ENCODE peak calls at places on chromosomes 13 and 19, in seven cellular contexts. One of them, this sample, is unnamed.

GRCh38 chr19:39325778-39326680 is 5.4 kb upstream of the LRFN1 start:
- DNase-seq in Calu3: no peak
- DNase-seq in adrenal gland: no peak
- DNase-seq in WTC11: peak; percentile 45
- DNase-seq in nephron progenitor cell: no peak
- DNase-seq in GM13976: no peak
- DNase-seq in tibial artery: no peak
- DNase-seq in this sample: no peak

GRCh38 chr13:39417131-39417530 is 185.9 kb downstream of the LHFPL6 start:
- DNase-seq in WTC11: peak; percentile 45
- DNase-seq in GM13976: no peak
- DNase-seq in nephron progenitor cell: peak; percentile 28
- DNase-seq in Calu3: no peak
- DNase-seq in adrenal gland: no peak
- DNase-seq in tibial artery: no peak
- DNase-seq in this sample: no peak

GRCh38 chr19:45766293-45766918 is 2.6 kb downstream of the SIX5 start:
- DNase-seq in tibial artery: no peak
- DNase-seq in nephron progenitor cell: no peak
- DNase-seq in GM13976: no peak
- DNase-seq in WTC11: no peak
- DNase-seq in Calu3: no peak
- DNase-seq in adrenal gland: no peak
- DNase-seq in this sample: no peak

GRCh38 chr19:47232422-47233211 is 1.6 kb upstream of the BBC3 start:
- DNase-seq in WTC11: no peak
- DNase-seq in Calu3: peak; percentile 63
- DNase-seq in tibial artery: no peak
- DNase-seq in adrenal gland: peak; percentile 62
- DNase-seq in nephron progenitor cell: no peak
- DNase-seq in GM13976: peak; percentile 31
- DNase-seq in this sample: peak; percentile 48

GRCh38 chr13:37526710-37527446 is 71.7 kb downstream of the POSTN start:
- DNase-seq in nephron progenitor cell: no peak
- DNase-seq in Calu3: no peak
- DNase-seq in tibial artery: no peak
- DNase-seq in adrenal gland: no peak
- DNase-seq in WTC11: no peak
- DNase-seq in GM13976: no peak
- DNase-seq in this sample: no peak

GRCh38 chr19:33350538-33351309 is 22.8 kb upstream of the CEBPG start:
- DNase-seq in tibial artery: peak; percentile 67
- DNase-seq in WTC11: no peak
- DNase-seq in nephron progenitor cell: no peak
- DNase-seq in GM13976: no peak
- DNase-seq in adrenal gland: no peak
- DNase-seq in Calu3: no peak
- DNase-seq in this sample: no peak

GRCh38 chr13:21061077-21061945 is at the start of gene LATS2:
- DNase-seq in Calu3: peak; percentile 95
- DNase-seq in nephron progenitor cell: peak; percentile 98
- DNase-seq in GM13976: peak; percentile 91
- DNase-seq in tibial artery: peak; percentile 97
- DNase-seq in WTC11: peak; percentile 98
- DNase-seq in adrenal gland: peak; percentile 98
- DNase-seq in this sample: peak; percentile 94

GRCh38 chr19:19575411-19575810 is 37.3 kb downstream of the CILP2 start:
- DNase-seq in WTC11: no peak
- DNase-seq in adrenal gland: no peak
- DNase-seq in GM13976: no peak
- DNase-seq in Calu3: no peak
- DNase-seq in nephron progenitor cell: no peak
- DNase-seq in tibial artery: no peak
- DNase-seq in this sample: no peak

GRCh38 chr13:65783383-65783782 is 1446.8 kb downstream of the PCDH9 start:
- DNase-seq in Calu3: no peak
- DNase-seq in nephron progenitor cell: no peak
- DNase-seq in tibial artery: peak; percentile 18
- DNase-seq in adrenal gland: no peak
- DNase-seq in WTC11: no peak
- DNase-seq in GM13976: no peak
- DNase-seq in this sample: no peak

GRCh38 chr19:6092329-6093286 is 17.7 kb downstream of the RFX2 start:
- DNase-seq in WTC11: peak; percentile 68
- DNase-seq in GM13976: no peak
- DNase-seq in nephron progenitor cell: peak; percentile 78
- DNase-seq in tibial artery: peak; percentile 90
- DNase-seq in adrenal gland: peak; percentile 96
- DNase-seq in Calu3: peak; percentile 81
- DNase-seq in this sample: no peak

GRCh38 chr19:38657633-38658222 is 10.3 kb downstream of the ACTN4 start:
- DNase-seq in tibial artery: no peak
- DNase-seq in WTC11: no peak
- DNase-seq in Calu3: peak; percentile 79
- DNase-seq in GM13976: no peak
- DNase-seq in adrenal gland: no peak
- DNase-seq in nephron progenitor cell: no peak
- DNase-seq in this sample: no peak

GRCh38 chr13:78609464-78610205 is 6.3 kb upstream of the POU4F1 start:
- DNase-seq in WTC11: peak; percentile 53
- DNase-seq in GM13976: no peak
- DNase-seq in Calu3: no peak
- DNase-seq in nephron progenitor cell: no peak
- DNase-seq in adrenal gland: no peak
- DNase-seq in tibial artery: no peak
- DNase-seq in this sample: no peak

GRCh38 chr13:98279473-98280175 is 102.6 kb upstream of the RNF113B start:
- DNase-seq in adrenal gland: no peak
- DNase-seq in tibial artery: no peak
- DNase-seq in nephron progenitor cell: peak; percentile 62
- DNase-seq in WTC11: no peak
- DNase-seq in GM13976: no peak
- DNase-seq in Calu3: no peak
- DNase-seq in this sample: no peak

GRCh38 chr13:107079423-107080099 is 511.6 kb upstream of the ARGLU1 start:
- DNase-seq in tibial artery: no peak
- DNase-seq in adrenal gland: no peak
- DNase-seq in WTC11: no peak
- DNase-seq in nephron progenitor cell: no peak
- DNase-seq in GM13976: no peak
- DNase-seq in Calu3: no peak
- DNase-seq in this sample: no peak

GRCh38 chr19:44745386-44745831 is 3.1 kb upstream of the BCL3 start:
- DNase-seq in tibial artery: peak; percentile 78
- DNase-seq in WTC11: peak; percentile 41
- DNase-seq in adrenal gland: peak; percentile 78
- DNase-seq in GM13976: no peak
- DNase-seq in nephron progenitor cell: no peak
- DNase-seq in Calu3: peak; percentile 52
- DNase-seq in this sample: no peak

GRCh38 chr13:106446011-106446410 is 89.5 kb downstream of the EFNB2 start:
- DNase-seq in nephron progenitor cell: peak; percentile 18
- DNase-seq in tibial artery: no peak
- DNase-seq in GM13976: no peak
- DNase-seq in Calu3: no peak
- DNase-seq in adrenal gland: no peak
- DNase-seq in WTC11: no peak
- DNase-seq in this sample: no peak

GRCh38 chr13:106612688-106613087 is 44.8 kb upstream of the ARGLU1 start:
- DNase-seq in GM13976: no peak
- DNase-seq in nephron progenitor cell: no peak
- DNase-seq in tibial artery: peak; percentile 82
- DNase-seq in WTC11: no peak
- DNase-seq in adrenal gland: peak; percentile 96
- DNase-seq in Calu3: no peak
- DNase-seq in this sample: no peak

GRCh38 chr19:5926641-5927438 is 12.8 kb downstream of the CAPS start:
- DNase-seq in Calu3: no peak
- DNase-seq in GM13976: no peak
- DNase-seq in WTC11: no peak
- DNase-seq in adrenal gland: peak; percentile 70
- DNase-seq in nephron progenitor cell: peak; percentile 70
- DNase-seq in tibial artery: peak; percentile 76
- DNase-seq in this sample: no peak

GRCh38 chr19:43574424-43575155 is 737 bp downstream of the XRCC1 start:
- DNase-seq in nephron progenitor cell: no peak
- DNase-seq in GM13976: no peak
- DNase-seq in Calu3: no peak
- DNase-seq in adrenal gland: peak; percentile 64
- DNase-seq in WTC11: no peak
- DNase-seq in tibial artery: no peak
- DNase-seq in this sample: no peak

GRCh38 chr19:10979950-10980349 is 19.1 kb downstream of the SMARCA4 start:
- DNase-seq in Calu3: no peak
- DNase-seq in WTC11: no peak
- DNase-seq in nephron progenitor cell: no peak
- DNase-seq in adrenal gland: no peak
- DNase-seq in tibial artery: peak; percentile 57
- DNase-seq in GM13976: no peak
- DNase-seq in this sample: peak; percentile 26

GRCh38 chr13:114082849-114083645 is 49.4 kb downstream of the RASA3 start:
- DNase-seq in GM13976: no peak
- DNase-seq in adrenal gland: peak; percentile 45
- DNase-seq in nephron progenitor cell: no peak
- DNase-seq in tibial artery: no peak
- DNase-seq in WTC11: no peak
- DNase-seq in Calu3: no peak
- DNase-seq in this sample: no peak

GRCh38 chr13:67048793-67049150 is 181.4 kb downstream of the PCDH9 start:
- DNase-seq in GM13976: no peak
- DNase-seq in WTC11: no peak
- DNase-seq in tibial artery: no peak
- DNase-seq in nephron progenitor cell: no peak
- DNase-seq in adrenal gland: no peak
- DNase-seq in Calu3: no peak
- DNase-seq in this sample: no peak

GRCh38 chr13:99812611-99813010 is 159.0 kb downstream of the ZIC5 start:
- DNase-seq in GM13976: no peak
- DNase-seq in Calu3: peak; percentile 16
- DNase-seq in nephron progenitor cell: no peak
- DNase-seq in tibial artery: no peak
- DNase-seq in adrenal gland: no peak
- DNase-seq in WTC11: no peak
- DNase-seq in this sample: no peak

GRCh38 chr19:944663-945241 is 18.9 kb downstream of the ARID3A start:
- DNase-seq in tibial artery: no peak
- DNase-seq in adrenal gland: no peak
- DNase-seq in WTC11: no peak
- DNase-seq in GM13976: no peak
- DNase-seq in nephron progenitor cell: no peak
- DNase-seq in Calu3: peak; percentile 59
- DNase-seq in this sample: no peak

GRCh38 chr19:39557791-39558622 is 18.0 kb upstream of the EID2 start:
- DNase-seq in tibial artery: no peak
- DNase-seq in adrenal gland: no peak
- DNase-seq in GM13976: peak; percentile 34
- DNase-seq in nephron progenitor cell: no peak
- DNase-seq in WTC11: no peak
- DNase-seq in Calu3: peak; percentile 46
- DNase-seq in this sample: no peak

GRCh38 chr19:49347835-49348234 is 12.6 kb downstream of the CD37 start:
- DNase-seq in adrenal gland: no peak
- DNase-seq in nephron progenitor cell: no peak
- DNase-seq in tibial artery: no peak
- DNase-seq in Calu3: peak; percentile 39
- DNase-seq in WTC11: peak; percentile 51
- DNase-seq in GM13976: no peak
- DNase-seq in this sample: peak; percentile 60
- TF ChIP-seq CTCF in adrenal gland: no peak
- TF ChIP-seq CTCF in nephron progenitor cell: no peak
- TF ChIP-seq CTCF in tibial artery: no peak
- TF ChIP-seq CTCF in Calu3: no peak
- TF ChIP-seq CTCF in WTC11: no peak
- TF ChIP-seq CTCF in GM13976: no peak
- TF ChIP-seq CTCF in this sample: no peak

GRCh38 chr13:92572190-92572589 is 654.4 kb upstream of the GPC6 start:
- DNase-seq in tibial artery: no peak
- DNase-seq in GM13976: no peak
- DNase-seq in adrenal gland: no peak
- DNase-seq in WTC11: no peak
- DNase-seq in nephron progenitor cell: no peak
- DNase-seq in Calu3: no peak
- DNase-seq in this sample: no peak
- TF ChIP-seq CTCF in tibial artery: no peak
- TF ChIP-seq CTCF in GM13976: no peak
- TF ChIP-seq CTCF in adrenal gland: no peak
- TF ChIP-seq CTCF in WTC11: no peak
- TF ChIP-seq CTCF in nephron progenitor cell: no peak
- TF ChIP-seq CTCF in Calu3: no peak
- TF ChIP-seq CTCF in this sample: no peak

GRCh38 chr13:95624020-95624419 is 20.5 kb downstream of the DZIP1 start:
- DNase-seq in nephron progenitor cell: peak; percentile 37
- DNase-seq in tibial artery: no peak
- DNase-seq in Calu3: no peak
- DNase-seq in GM13976: peak; percentile 45
- DNase-seq in WTC11: peak; percentile 14
- DNase-seq in adrenal gland: no peak
- DNase-seq in this sample: peak; percentile 37
- TF ChIP-seq CTCF in nephron progenitor cell: peak; percentile 66
- TF ChIP-seq CTCF in tibial artery: peak; percentile 64
- TF ChIP-seq CTCF in Calu3: no peak
- TF ChIP-seq CTCF in GM13976: peak; percentile 44
- TF ChIP-seq CTCF in WTC11: peak; percentile 55
- TF ChIP-seq CTCF in adrenal gland: peak; percentile 49
- TF ChIP-seq CTCF in this sample: peak; percentile 68

GRCh38 chr13:80654638-80655249 is 313.8 kb upstream of the SPRY2 start:
- DNase-seq in tibial artery: no peak
- DNase-seq in nephron progenitor cell: no peak
- DNase-seq in Calu3: no peak
- DNase-seq in WTC11: no peak
- DNase-seq in GM13976: peak; percentile 17
- DNase-seq in adrenal gland: peak; percentile 50
- DNase-seq in this sample: no peak

GRCh38 chr13:80658705-80659104 is 317.8 kb upstream of the SPRY2 start:
- DNase-seq in adrenal gland: no peak
- DNase-seq in Calu3: no peak
- DNase-seq in nephron progenitor cell: no peak
- DNase-seq in WTC11: no peak
- DNase-seq in tibial artery: no peak
- DNase-seq in GM13976: no peak
- DNase-seq in this sample: no peak

DNA sequence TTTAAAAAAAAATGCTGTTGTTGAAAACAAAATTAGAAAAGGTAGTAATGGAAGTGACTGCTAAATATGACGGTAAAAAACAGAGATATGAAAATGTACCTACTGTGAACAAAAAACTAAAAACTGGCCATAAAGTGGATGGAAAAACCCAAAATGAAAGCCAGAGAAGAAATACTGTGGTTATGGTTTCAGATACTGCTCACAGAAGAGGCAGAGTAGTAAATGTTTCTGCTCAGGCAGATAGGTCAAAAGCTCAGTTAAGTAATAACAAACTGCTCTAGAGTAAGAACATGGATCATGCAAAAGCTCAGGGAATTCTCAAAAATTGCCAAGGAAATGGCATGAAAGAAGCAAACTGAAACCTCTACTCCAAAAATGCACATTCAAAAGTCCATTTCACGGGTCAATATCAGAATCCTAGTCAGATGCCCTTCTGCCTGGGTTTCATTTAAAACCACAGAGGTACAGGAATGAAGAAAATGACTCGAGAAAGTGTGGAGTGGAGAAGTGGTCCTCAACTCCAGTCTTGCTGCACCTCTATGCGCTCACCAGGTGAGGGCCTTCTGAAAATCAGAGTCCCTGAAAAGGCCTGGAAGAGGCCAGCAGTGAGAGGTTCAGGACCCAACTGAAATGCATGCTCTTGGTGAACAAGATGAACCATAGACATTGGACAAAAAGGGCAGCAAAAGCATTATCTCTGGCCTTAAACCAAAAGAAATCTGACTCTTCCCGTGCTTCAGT is 315.0 kb upstream of the SPRY2 start:
- DNase-seq in adrenal gland: no peak
- DNase-seq in GM13976: no peak
- DNase-seq in tibial artery: no peak
- DNase-seq in Calu3: no peak
- DNase-seq in WTC11: no peak
- DNase-seq in nephron progenitor cell: no peak
- DNase-seq in this sample: no peak
- TF ChIP-seq CTCF in adrenal gland: no peak
- TF ChIP-seq CTCF in GM13976: no peak
- TF ChIP-seq CTCF in tibial artery: no peak
- TF ChIP-seq CTCF in Calu3: no peak
- TF ChIP-seq CTCF in WTC11: no peak
- TF ChIP-seq CTCF in nephron progenitor cell: no peak
- TF ChIP-seq CTCF in this sample: no peak